ENCODE peak calls at places on chromosomes 12 and 14, in five cellular contexts. I, Q, K, L and V are unnamed samples.

GRCh38 chr14:21163721-21164120 is 7.9 kb upstream of the OR5AU1 start:
- DNase-seq in I (no peak), L (no peak), Q (no peak), K (no peak), V (no peak)

GRCh38 chr12:47811581-47812484 is 7.9 kb downstream of the HDAC7 start:
- DNase-seq in I (peak; percentile 91), Q (peak; percentile 85), K (no peak), L (peak; percentile 64), V (no peak)

GRCh38 chr12:2624543-2625266 is 170.1 kb upstream of the FKBP4 start:
- DNase-seq in Q (no peak), K (no peak), L (no peak), I (no peak), V (peak; percentile 36)

GRCh38 chr12:101108130-101108529 is 101.9 kb downstream of the SLC5A8 start:
- DNase-seq in K (no peak), Q (no peak), L (no peak), I (no peak), V (peak; percentile 7)

GRCh38 chr14:48127674-48128073 is 452.3 kb upstream of the MDGA2 start:
- DNase-seq in K (peak; percentile 20), L (no peak), Q (no peak), I (no peak), V (no peak)

GRCh38 chr14:38202444-38203191 is 5.1 kb upstream of the SSTR1 start:
- DNase-seq in L (no peak), K (no peak), I (no peak), Q (no peak), V (no peak)

GRCh38 chr12:2640281-2640680 is 154.5 kb upstream of the FKBP4 start:
- DNase-seq in K (no peak), Q (peak; percentile 41), I (peak; percentile 65), L (no peak), V (no peak)

GRCh38 chr14:61328629-61329262 is 7.4 kb downstream of the PRKCH start:
- DNase-seq in L (no peak), I (no peak), Q (no peak), K (no peak), V (no peak)

GRCh38 chr14:25371053-25371452 is 321.1 kb upstream of the STXBP6 start:
- DNase-seq in I (no peak), Q (no peak), L (no peak), K (no peak), V (no peak)

GRCh38 chr12:63066136-63066535 is 84.9 kb downstream of the AVPR1A start:
- DNase-seq in I (no peak), Q (no peak), L (no peak), K (no peak), V (no peak)

GRCh38 chr14:88790501-88791251 is 2.1 kb downstream of the EML5 start:
- DNase-seq in Q (no peak), K (no peak), I (no peak), L (no peak), V (no peak)

GRCh38 chr14:32337759-32338158 is 8.7 kb downstream of the AKAP6 start:
- DNase-seq in K (no peak), Q (no peak), I (no peak), L (no peak), V (no peak)

GRCh38 chr14:84857571-84857970 is 672.4 kb upstream of the FLRT2 start:
- DNase-seq in Q (no peak), K (no peak), L (no peak), I (no peak), V (no peak)

GRCh38 chr12:75623631-75624118 is 112.3 kb upstream of the KRR1 start:
- DNase-seq in Q (no peak), I (no peak), L (no peak), K (no peak), V (peak; percentile 89)

GRCh38 chr14:105528859-105529505 is 2.6 kb downstream of the TMEM121 start:
- DNase-seq in K (no peak), L (no peak), I (no peak), Q (no peak), V (no peak)

DNA sequence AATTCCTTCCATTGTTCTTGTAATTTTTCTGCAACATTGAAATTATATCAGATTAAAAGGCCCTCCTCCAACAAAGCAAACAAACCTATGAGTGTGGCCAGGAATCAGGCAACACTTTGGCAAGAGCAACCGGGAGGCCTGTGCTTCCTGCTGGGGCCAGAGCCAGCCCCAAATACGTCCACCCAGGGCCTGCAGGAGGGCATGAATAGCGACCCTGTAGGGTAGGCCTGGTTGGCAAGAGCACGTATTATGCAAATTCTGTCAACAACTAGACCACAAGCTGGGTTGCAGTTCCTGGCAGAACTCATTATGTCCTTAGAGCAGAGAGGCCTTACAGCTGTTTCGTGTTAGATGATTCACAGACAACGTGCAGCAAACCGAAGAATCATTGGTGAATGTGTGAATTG is 26.9 kb upstream of the LGALS3 start:
- DNase-seq in Q (peak; percentile 90), K (no peak), L (peak; percentile 77), I (peak; percentile 91), V (no peak)
- H3K4me1 ChIP-seq in Q (peaks cover 71% of the 10 kb centered on the region), K (peaks cover 55% of the 10 kb centered on the region), L (peaks cover 92% of the 10 kb centered on the region), I (peaks cover 39% of the 10 kb centered on the region), V (peaks cover 64% of the 10 kb centered on the region)

GRCh38 chr14:90676356-90676755 is 139.9 kb downstream of the TTC7B start:
- DNase-seq in L (no peak), Q (no peak), K (no peak), I (no peak), V (no peak)
- H3K4me1 ChIP-seq in L (peaks cover 39% of the 10 kb centered on the region), Q (peaks cover 50% of the 10 kb centered on the region), K (peaks cover 31% of the 10 kb centered on the region), I (peaks cover 59% of the 10 kb centered on the region), V (peaks cover 10% of the 10 kb centered on the region)

DNA sequence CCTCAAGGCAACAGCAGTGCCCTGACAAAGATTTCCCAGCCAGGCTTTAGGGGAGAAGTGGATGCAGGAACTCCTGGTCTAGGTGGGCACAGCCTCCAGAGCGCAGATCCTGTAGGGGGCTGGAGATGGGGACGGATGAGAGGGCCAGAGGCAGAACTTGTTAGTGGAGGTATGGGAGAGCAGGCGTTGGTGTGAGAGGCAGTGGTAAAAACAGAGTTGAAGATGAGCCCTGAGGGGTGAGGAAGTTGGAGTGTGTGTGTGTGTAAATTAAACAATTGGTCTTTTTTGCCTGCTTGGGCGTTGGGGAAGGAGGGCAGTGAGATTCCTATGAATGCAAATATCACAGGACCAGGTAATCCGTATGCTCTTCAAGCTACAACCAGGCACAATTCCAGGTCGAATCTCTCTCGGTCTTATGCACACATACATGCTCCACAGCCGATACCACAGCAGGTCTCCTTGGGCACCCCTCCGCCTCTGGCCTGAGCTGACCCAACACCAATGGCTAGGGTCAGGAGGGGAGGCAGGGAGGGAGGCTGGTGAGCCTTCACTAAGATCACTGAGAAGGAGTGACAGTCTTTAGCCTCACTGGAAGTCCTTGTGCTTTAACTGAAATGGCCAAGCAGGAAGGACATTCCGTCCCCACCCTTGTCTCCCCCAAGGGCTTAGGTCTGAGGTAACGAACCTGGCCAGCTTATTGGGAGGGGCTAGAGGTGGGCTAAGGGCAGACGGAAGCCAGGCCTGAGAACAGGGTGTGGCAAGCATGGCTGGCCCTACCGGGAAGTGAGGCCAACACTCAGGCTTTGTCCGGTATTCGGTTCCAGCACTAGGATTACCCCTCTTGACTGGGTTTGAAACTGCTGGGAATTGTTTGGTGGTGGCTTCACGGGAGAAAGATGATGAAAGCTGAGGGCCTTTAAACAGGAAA is 1.5 kb upstream of the KRT7 start:
- DNase-seq in K (no peak), L (no peak), I (peak; percentile 54), Q (no peak), V (no peak)
- H3K4me1 ChIP-seq in K (peaks cover 7% of the 10 kb centered on the region), L (peaks cover 30% of the 10 kb centered on the region), I (peaks cover 30% of the 10 kb centered on the region), Q (peaks cover 53% of the 10 kb centered on the region), V (peaks cover 96% of the 10 kb centered on the region)

GRCh38 chr12:24539646-24540045 is 409.3 kb downstream of the BCAT1 start:
- DNase-seq in K (no peak), L (no peak), I (no peak), Q (no peak), V (no peak)
- H3K4me1 ChIP-seq in K (no peaks in the 10 kb centered on the region), L (peaks cover 3% of the 10 kb centered on the region), I (no peaks in the 10 kb centered on the region), Q (peaks cover 54% of the 10 kb centered on the region), V (no peaks in the 10 kb centered on the region)

DNA sequence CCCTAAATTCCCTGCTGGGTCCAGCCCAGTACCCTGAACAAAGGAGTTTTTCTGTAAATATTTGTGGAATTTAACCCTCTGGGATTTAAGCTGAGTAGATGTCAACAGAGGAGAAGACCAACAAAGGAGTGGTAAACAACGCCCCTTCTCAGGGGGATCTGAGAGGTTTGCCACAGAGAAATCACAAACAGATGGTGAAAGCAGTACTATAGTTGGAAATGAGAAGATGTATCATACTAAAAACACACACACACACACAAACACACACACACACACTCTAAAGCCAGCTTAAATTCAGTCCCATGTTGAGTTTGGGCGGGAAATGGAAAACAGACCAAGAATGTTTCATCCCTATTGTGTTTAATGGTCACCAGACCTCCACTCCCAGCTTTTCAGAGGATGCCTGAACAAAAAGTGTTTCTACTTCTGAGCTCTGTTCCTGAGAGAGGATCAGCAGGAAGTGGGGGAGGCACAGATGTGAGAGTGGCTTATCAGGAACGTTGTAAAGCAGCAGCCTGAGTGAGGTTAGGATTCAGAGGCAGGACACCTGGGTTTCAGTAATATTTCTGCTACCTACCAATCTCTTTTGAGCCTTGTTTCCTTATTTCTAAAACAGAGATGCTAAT is 3.2 kb downstream of the BIN2 start:
- DNase-seq in Q (no peak), K (no peak), L (no peak), I (no peak), V (no peak)
- H3K4me1 ChIP-seq in Q (no peaks in the 10 kb centered on the region), K (no peaks in the 10 kb centered on the region), L (no peaks in the 10 kb centered on the region), I (no peaks in the 10 kb centered on the region), V (no peaks in the 10 kb centered on the region)

GRCh38 chr14:24272442-24272841 is 1.0 kb upstream of the RABGGTA start:
- DNase-seq in Q (no peak), K (no peak), L (no peak), I (no peak), V (no peak)

GRCh38 chr14:24277606-24278321 is 6.4 kb upstream of the RABGGTA start:
- DNase-seq in K (no peak), I (no peak), L (no peak), Q (peak; percentile 28), V (no peak)

GRCh38 chr14:24274101-24274543 is 2.7 kb upstream of the RABGGTA start:
- DNase-seq in L (no peak), K (no peak), I (no peak), Q (no peak), V (no peak)

GRCh38 chr14:24273422-24273998 is 2.1 kb upstream of the RABGGTA start:
- DNase-seq in Q (no peak), L (no peak), I (no peak), K (no peak), V (no peak)

DNA sequence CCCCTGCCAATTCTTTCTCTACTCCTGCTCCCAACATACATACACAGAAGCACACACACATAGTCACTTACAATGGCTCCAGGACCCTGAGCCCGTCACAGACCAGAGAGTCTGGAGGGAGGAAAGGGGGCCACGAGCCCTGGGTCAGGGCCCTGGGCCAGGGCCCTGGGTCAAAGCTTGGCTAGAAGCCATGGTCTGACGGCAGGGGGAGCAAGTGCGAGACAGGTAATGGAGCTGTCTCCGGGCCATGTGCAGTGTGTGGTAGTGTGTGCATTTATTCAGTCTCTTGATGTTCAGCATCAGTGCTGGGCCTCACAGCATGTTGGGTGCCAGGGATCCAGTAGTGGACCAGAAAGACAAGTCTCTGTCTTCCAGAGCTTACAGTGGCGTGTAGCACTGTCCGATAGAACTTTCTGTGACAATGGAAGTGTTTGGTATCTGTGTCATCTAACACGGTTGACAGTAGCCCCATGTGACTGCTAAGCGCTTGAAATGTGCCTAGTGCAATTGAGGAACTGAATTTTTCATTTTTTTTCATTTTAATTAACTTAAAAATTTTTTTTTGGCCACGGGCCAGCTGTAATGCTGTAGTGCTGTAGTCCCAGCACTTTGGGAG is 4.2 kb upstream of the RABGGTA start:
- DNase-seq in L (no peak), I (no peak), K (no peak), Q (no peak), V (no peak)
- H3K4me1 ChIP-seq in L (peaks cover 54% of the 10 kb centered on the region), I (peaks cover 8% of the 10 kb centered on the region), K (peaks cover 27% of the 10 kb centered on the region), Q (peaks cover 8% of the 10 kb centered on the region), V (peaks cover 9% of the 10 kb centered on the region)